ENCODE peak calls at places on chromosome 9, in six cellular contexts. E is activated gamma-delta T cell treated with anti-CD3 and anti-CD28 coated beads, Interleukin-2, amount 50 U/mL, for 16 hours; A is germinal center; F is sigmoid colon; V is activated T-helper 2 cell treated with anti-CD3 and anti-CD28 coated beads, Interferon-gamma antibody, Interleukin-2, Interleukin-4, amounts not matched to agents 10 μg/mL and 5 μg/mL and 100 μg/mL, durations not matched to agents 14 hours and 24 hours and 36 hours; G is NCI-H524. W is an unnamed sample.

GRCh38 chr9:63816742-63817621 is 1468.0 kb downstream of the FOXD4L5 start:
- DNase-seq in V (peak), G (no peak), F (peak), A (peak), E (peak), W (peak)

GRCh38 chr9:110546411-110546871 is 33.1 kb downstream of the SVEP1 start:
- DNase-seq in F (no peak), V (no peak), A (no peak), E (no peak), G (no peak), W (no peak)

GRCh38 chr9:137077758-137078693 is 709 bp downstream of the UAP1L1 start:
- DNase-seq in G (peak), F (peak), V (peak), E (peak), A (peak), W (no peak)

GRCh38 chr9:121992571-121993212 is 100.4 kb downstream of the TTLL11 start:
- DNase-seq in G (peak), V (peak), E (peak), F (peak), A (peak), W (peak)

GRCh38 chr9:74645007-74645639 is 148.0 kb downstream of the RORB start:
- DNase-seq in V (no peak), A (peak), F (no peak), G (peak), E (no peak), W (no peak)

GRCh38 chr9:4985376-4986266 is 549 bp downstream of the JAK2 start:
- DNase-seq in A (peak), V (peak), G (peak), E (peak), F (peak), W (peak)

GRCh38 chr9:106878943-106879916 is 16.3 kb downstream of the ZNF462 start:
- DNase-seq in G (peak), F (peak), V (no peak), E (no peak), A (no peak), W (peak)

GRCh38 chr9:79542735-79543504 is 28.8 kb upstream of the TLE4 start:
- DNase-seq in A (no peak), G (no peak), F (no peak), E (no peak), V (no peak), W (no peak)

GRCh38 chr9:93228453-93228852 is 44.5 kb downstream of the WNK2 start:
- DNase-seq in V (no peak), A (no peak), G (no peak), F (no peak), E (no peak), W (no peak)

GRCh38 chr9:18979367-18979766 is 53.6 kb downstream of the SAXO1 start:
- DNase-seq in E (no peak), V (no peak), A (no peak), G (no peak), F (no peak), W (no peak)

GRCh38 chr9:7780261-7780988 is 19.2 kb downstream of the DMAC1 start:
- DNase-seq in F (no peak), G (peak), E (no peak), A (no peak), V (no peak), W (no peak)

GRCh38 chr9:4397917-4398316 is 92.4 kb upstream of the SLC1A1 start:
- DNase-seq in A (no peak), E (no peak), V (no peak), G (no peak), F (no peak), W (no peak)

GRCh38 chr9:20349568-20349967 is 272.7 kb downstream of the MLLT3 start:
- DNase-seq in G (no peak), A (no peak), V (no peak), F (no peak), E (no peak), W (no peak)

GRCh38 chr9:120481248-120481647 is 98.7 kb downstream of the CDK5RAP2 start:
- DNase-seq in E (no peak), G (no peak), V (no peak), F (no peak), A (no peak), W (no peak)

GRCh38 chr9:115715656-115716055 is 437.9 kb upstream of the PAPPA start:
- DNase-seq in F (no peak), E (no peak), G (peak), V (no peak), A (no peak), W (no peak)

GRCh38 chr9:9674461-9674860 is 938.3 kb downstream of the PTPRD start:
- DNase-seq in A (no peak), V (no peak), E (no peak), F (no peak), G (no peak), W (no peak)

GRCh38 chr9:86369810-86370209 is 15.6 kb upstream of the TUT7 start:
- DNase-seq in A (no peak), E (no peak), G (no peak), F (no peak), V (no peak), W (no peak)

GRCh38 chr9:5909999-5910398 is 19.3 kb downstream of the MLANA start:
- DNase-seq in E (no peak), V (no peak), F (no peak), G (no peak), A (no peak), W (no peak)

GRCh38 chr9:87445646-87446045 is 52.0 kb upstream of the DAPK1 start:
- DNase-seq in V (no peak), F (no peak), A (peak), E (no peak), G (no peak), W (peak)

GRCh38 chr9:90065001-90065400 is 460.2 kb downstream of the GADD45G start:
- DNase-seq in F (no peak), V (no peak), G (no peak), A (no peak), E (no peak), W (no peak)

GRCh38 chr9:31588010-31588409 is 796.4 kb upstream of the ACO1 start:
- DNase-seq in G (peak), E (no peak), A (no peak), F (no peak), V (no peak), W (peak)

GRCh38 chr9:120571443-120572257 is 8.3 kb downstream of the CDK5RAP2 start:
- DNase-seq in G (no peak), A (no peak), E (no peak), V (no peak), F (peak), W (peak)

GRCh38 chr9:2174911-2175310 is 159.8 kb downstream of the SMARCA2 start:
- DNase-seq in V (no peak), E (no peak), A (no peak), G (no peak), F (no peak), W (no peak)

GRCh38 chr9:75499812-75500211 is 390.7 kb upstream of the PCSK5 start:
- DNase-seq in A (no peak), V (no peak), G (no peak), E (no peak), F (no peak), W (no peak)

W was measured in head of caudate nucleus.